ENCODE peak calls at places on chromosomes 5 and 9, in five cellular contexts. S, I, H, T and O are unnamed samples.

GRCh38 chr9:33445389-33445881 is 2.0 kb downstream of the AQP3 start:
- DNase-seq in T (no peak), S (peak; percentile 81), H (no peak), I (no peak), O (no peak)

GRCh38 chr9:127714916-127715442 is 484 bp downstream of the PTRH1 start:
- DNase-seq in I (no peak), T (no peak), H (peak; percentile 37), S (no peak), O (peak; percentile 51)

GRCh38 chr9:125254231-125254630 is 7.4 kb upstream of the GAPVD1 start:
- DNase-seq in H (no peak), T (no peak), S (no peak), I (no peak), O (no peak)

GRCh38 chr9:98709968-98710965 is 1.5 kb upstream of the GABBR2 start:
- DNase-seq in S (no peak), H (no peak), T (peak; percentile 32), I (no peak), O (no peak)

GRCh38 chr9:100029246-100029645 is 69.6 kb downstream of the ERP44 start:
- DNase-seq in H (no peak), T (no peak), I (no peak), S (no peak), O (no peak)

GRCh38 chr9:91898451-91899433 is 51.3 kb downstream of the ROR2 start:
- DNase-seq in H (no peak), S (no peak), I (no peak), T (no peak), O (peak; percentile 28)

GRCh38 chr9:101462558-101462957 is 27.0 kb upstream of the ALDOB start:
- DNase-seq in S (no peak), I (no peak), T (no peak), H (no peak), O (no peak)

GRCh38 chr5:108945094-108945493 is 197.4 kb downstream of the FER start:
- DNase-seq in H (no peak), T (no peak), S (no peak), I (no peak), O (no peak)

GRCh38 chr9:107683566-107683965 is 194.0 kb upstream of the KLF4 start:
- DNase-seq in I (no peak), S (no peak), H (no peak), T (no peak), O (peak; percentile 57)

GRCh38 chr5:151651997-151652645 is 34.6 kb downstream of the SPARC start:
- DNase-seq in H (peak; percentile 79), S (peak; percentile 76), T (peak; percentile 80), I (no peak), O (no peak)

GRCh38 chr5:179265529-179266290 is 79.6 kb downstream of the ADAMTS2 start:
- DNase-seq in T (no peak), H (peak; percentile 91), I (no peak), S (peak; percentile 81), O (peak; percentile 72)

GRCh38 chr5:109964136-109964535 is 274.4 kb downstream of the MAN2A1 start:
- DNase-seq in I (no peak), T (no peak), H (no peak), S (no peak), O (no peak)

GRCh38 chr5:64939772-64940510 is 171.2 kb downstream of the CWC27 start:
- DNase-seq in I (no peak), H (peak; percentile 12), S (peak; percentile 60), T (peak; percentile 56), O (peak; percentile 42)

GRCh38 chr5:133820516-133820915 is 147.9 kb downstream of the C5orf15 start:
- DNase-seq in H (no peak), T (no peak), I (no peak), S (no peak), O (no peak)
- H3K4me1 ChIP-seq in H (peaks cover 53% of the 10 kb centered on the region), T (peaks cover 20% of the 10 kb centered on the region), I (peaks cover 20% of the 10 kb centered on the region), S (peaks cover 31% of the 10 kb centered on the region), O (no peaks in the 10 kb centered on the region)

GRCh38 chr5:15757103-15757502 is 257.1 kb downstream of the FBXL7 start:
- DNase-seq in H (no peak), S (no peak), T (no peak), I (no peak), O (no peak)

GRCh38 chr5:15757635-15758034 is 257.7 kb downstream of the FBXL7 start:
- DNase-seq in H (no peak), T (no peak), I (no peak), S (no peak), O (no peak)

GRCh38 chr5:15748266-15748665 is 248.3 kb downstream of the FBXL7 start:
- DNase-seq in I (no peak), H (no peak), T (no peak), S (no peak), O (no peak)

GRCh38 chr5:15752886-15753285 is 252.9 kb downstream of the FBXL7 start:
- DNase-seq in T (no peak), S (no peak), I (no peak), H (peak; percentile 73), O (peak; percentile 24)
- H3K4me3 ChIP-seq in T (no peak overlapping the region), S (peak overlapping the region; percentile 42), I (no peak overlapping the region), H (peak overlapping the region; percentile 59), O (no peak overlapping the region)

DNA sequence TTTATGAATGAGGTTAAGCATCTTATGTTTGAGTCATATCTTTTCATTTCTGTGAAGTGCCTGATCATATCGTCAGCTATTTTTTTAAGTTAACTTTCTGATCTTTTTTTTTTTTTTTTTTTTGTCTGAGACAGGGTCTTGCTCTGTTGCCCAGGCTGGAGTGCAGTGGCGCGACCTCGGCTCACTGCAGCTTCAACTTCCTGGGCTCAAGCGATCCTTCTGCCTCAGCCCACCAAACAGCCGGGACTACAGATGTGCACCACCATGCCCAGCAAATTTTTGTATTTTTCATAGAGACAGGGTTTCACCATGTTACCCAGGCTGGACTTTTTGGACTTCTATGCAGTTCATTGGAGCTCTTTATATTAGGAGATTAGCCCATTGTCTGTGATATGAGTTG is 140.7 kb downstream of the PRKACG start:
- DNase-seq in I (no peak), T (no peak), H (no peak), S (no peak), O (no peak)
- H3K4me1 ChIP-seq in I (no peaks in the 10 kb centered on the region), T (no peaks in the 10 kb centered on the region), H (peaks cover 69% of the 10 kb centered on the region), S (peaks cover 6% of the 10 kb centered on the region), O (no peaks in the 10 kb centered on the region)

GRCh38 chr5:171579162-171579561 is 159.7 kb downstream of the FGF18 start:
- DNase-seq in T (no peak), S (no peak), H (peak; percentile 79), I (no peak), O (peak; percentile 67)
- H3K4me3 ChIP-seq in T (no peak overlapping the region), S (no peak overlapping the region), H (peak overlapping the region; percentile 9), I (no peak overlapping the region), O (no peak overlapping the region)

GRCh38 chr5:81719743-81720142 is 31.2 kb downstream of the SSBP2 start:
- DNase-seq in S (no peak), T (no peak), H (no peak), I (no peak), O (no peak)
- H3K4me1 ChIP-seq in S (peaks cover 30% of the 10 kb centered on the region), T (no peaks in the 10 kb centered on the region), H (peaks cover 76% of the 10 kb centered on the region), I (peaks cover 8% of the 10 kb centered on the region), O (peaks cover 4% of the 10 kb centered on the region)

GRCh38 chr9:38017149-38017884 is 51.7 kb downstream of the SHB start:
- DNase-seq in I (no peak), S (peak; percentile 81), H (peak; percentile 71), T (peak; percentile 73), O (no peak)
- H3K4me3 ChIP-seq in I (no peak overlapping the region), S (no peak overlapping the region), H (no peak overlapping the region), T (peak overlapping the region; percentile 7), O (no peak overlapping the region)